ENCODE peak calls at places on chromosomes 5 and 9, in eight cellular contexts. Z is psoas muscle; O is right atrium auricular region; E is CD8-positive, alpha-beta T cell; Q is suprapubic skin; N is body of pancreas; Y is uterus; I is GM06990. R is an unnamed sample.

GRCh38 chr9:114288233-114289051 is 34.5 kb upstream of the ORM1 start:
- DNase-seq in Z (peak; percentile 4), O (no peak), E (no peak), Q (peak; percentile 61), N (peak; percentile 21), Y (peak; percentile 11), I (no peak), R (peak; percentile 69)

GRCh38 chr5:93899026-93899600 is 157.7 kb upstream of the POU5F2 start:
- DNase-seq in Z (no peak), O (no peak), E (no peak), Q (no peak), N (no peak), Y (no peak), I (no peak), R (no peak)

GRCh38 chr5:10335711-10336470 is 17.6 kb upstream of the MARCHF6 start:
- DNase-seq in Z (no peak), O (peak; percentile 49), E (no peak), Q (no peak), N (no peak), Y (no peak), I (no peak), R (no peak)

GRCh38 chr5:178108966-178109365 is 4.4 kb upstream of the N4BP3 start:
- DNase-seq in Z (no peak), O (no peak), E (no peak), Q (no peak), N (no peak), Y (no peak), I (no peak), R (no peak)

GRCh38 chr9:105637787-105638395 is 24.4 kb upstream of the TAL2 start:
- DNase-seq in Z (no peak), O (no peak), E (no peak), Q (no peak), N (no peak), Y (no peak), I (no peak), R (no peak)

GRCh38 chr9:115194216-115194615 is 76.3 kb upstream of the TNC start:
- DNase-seq in Z (no peak), O (no peak), E (no peak), Q (no peak), N (no peak), Y (no peak), I (no peak), R (no peak)

GRCh38 chr5:77209495-77210090 is 887 bp upstream of the PDE8B start:
- DNase-seq in Z (no peak), O (no peak), E (no peak), Q (no peak), N (no peak), Y (no peak), I (no peak), R (no peak)

GRCh38 chr5:554284-554988 is 30.2 kb upstream of the SLC9A3 start:
- DNase-seq in Z (no peak), O (no peak), E (no peak), Q (peak; percentile 72), N (no peak), Y (no peak), I (no peak), R (no peak)

GRCh38 chr5:90886381-90886780 is 327.8 kb downstream of the ADGRV1 start:
- DNase-seq in Z (no peak), O (no peak), E (no peak), Q (no peak), N (no peak), Y (no peak), I (no peak), R (no peak)

GRCh38 chr5:91079037-91079436 is 304.1 kb downstream of the ARRDC3 start:
- DNase-seq in Z (no peak), O (no peak), E (no peak), Q (no peak), N (no peak), Y (no peak), I (no peak), R (peak; percentile 63)

GRCh38 chr9:114694146-114694545 is 12.2 kb upstream of the TEX48 start:
- DNase-seq in Z (no peak), O (no peak), E (no peak), Q (no peak), N (no peak), Y (no peak), I (no peak), R (no peak)

GRCh38 chr9:84659273-84659672 is 10.3 kb upstream of the NTRK2 start:
- DNase-seq in Z (no peak), O (no peak), E (no peak), Q (no peak), N (no peak), Y (no peak), I (no peak), R (no peak)

GRCh38 chr9:113509463-113509862 is 45.9 kb downstream of the RGS3 start:
- DNase-seq in Z (no peak), O (no peak), E (no peak), Q (no peak), N (no peak), Y (no peak), I (no peak), R (no peak)

GRCh38 chr5:21219966-21220365 is 1232.0 kb upstream of the CDH18 start:
- DNase-seq in Z (no peak), O (no peak), E (no peak), Q (no peak), N (no peak), Y (no peak), I (no peak), R (no peak)

GRCh38 chr9:21696411-21696865 is 106.0 kb upstream of the MTAP start:
- DNase-seq in Z (no peak), O (no peak), E (no peak), Q (no peak), N (no peak), Y (no peak), I (peak; percentile 9), R (no peak)

DNA sequence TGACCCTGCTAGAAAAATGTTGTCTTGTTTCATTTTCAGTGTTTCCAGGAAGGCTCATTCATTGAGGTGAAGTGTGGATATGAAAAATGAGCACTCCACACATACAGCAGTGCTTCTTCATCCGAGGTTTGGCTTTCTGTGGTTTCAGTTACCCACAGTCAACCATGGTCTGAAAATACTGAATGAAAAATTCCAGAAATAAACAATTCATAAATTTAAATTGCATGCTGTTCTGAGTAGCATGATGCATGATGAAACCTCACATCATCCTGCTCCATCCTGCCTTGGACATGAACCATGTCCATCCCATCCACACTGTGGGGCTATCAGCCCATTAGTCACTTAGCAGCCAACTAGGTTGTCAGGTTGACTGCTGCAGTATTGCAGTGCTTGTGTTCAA is 10.4 kb upstream of the SLC45A2 start:
- DNase-seq in Z (no peak), O (no peak), E (no peak), Q (no peak), N (no peak), Y (no peak), I (no peak), R (no peak)
- TF ChIP-seq CTCF in Z (no peak), O (no peak), E (no peak), Q (no peak), N (no peak), Y (no peak), I (no peak), R (no peak)

GRCh38 chr5:68259696-68260095 is 44.1 kb downstream of the PIK3R1 start:
- DNase-seq in Z (no peak), O (no peak), E (no peak), Q (no peak), N (no peak), Y (no peak), I (no peak), R (no peak)

GRCh38 chr5:68255305-68256130 is 40.0 kb downstream of the PIK3R1 start:
- DNase-seq in Z (no peak), O (no peak), E (no peak), Q (no peak), N (no peak), Y (no peak), I (no peak), R (no peak)

GRCh38 chr5:68258531-68258930 is 43.0 kb downstream of the PIK3R1 start:
- DNase-seq in Z (no peak), O (no peak), E (no peak), Q (no peak), N (no peak), Y (no peak), I (no peak), R (no peak)

GRCh38 chr5:68260455-68260854 is 44.9 kb downstream of the PIK3R1 start:
- DNase-seq in Z (no peak), O (no peak), E (no peak), Q (no peak), N (no peak), Y (no peak), I (no peak), R (no peak)

DNA sequence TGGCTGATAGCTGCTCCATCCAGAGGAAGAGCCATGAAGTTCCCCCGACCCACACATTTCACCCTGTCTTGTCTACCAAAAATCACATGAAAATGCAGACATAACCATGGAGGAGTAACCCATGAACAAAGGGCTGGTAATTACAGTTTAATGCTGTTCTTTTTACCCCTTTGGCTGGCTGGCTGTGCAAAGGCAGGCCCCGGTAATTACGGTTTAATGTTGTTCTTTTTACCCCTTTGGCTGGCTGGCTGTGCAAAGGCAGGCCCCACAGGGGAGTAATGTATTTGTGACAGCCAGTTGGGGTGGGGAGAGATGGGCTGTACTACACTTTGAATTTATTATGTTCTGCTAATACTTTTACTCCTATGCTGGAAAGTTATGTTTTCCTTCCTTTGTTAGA is 41.7 kb downstream of the PIK3R1 start:
- DNase-seq in Z (no peak), O (no peak), E (no peak), Q (no peak), N (no peak), Y (no peak), I (no peak), R (no peak)
- H3K4me3 ChIP-seq in Z (no peak overlapping the region), O (no peak overlapping the region), E (no peak overlapping the region), Q (no peak overlapping the region), N (no peak overlapping the region), Y (no peak overlapping the region), I (no peak overlapping the region), R (no peak overlapping the region)

GRCh38 chr5:176743828-176744583 is 66.4 kb upstream of the UNC5A start:
- DNase-seq in Z (no peak), O (peak; percentile 53), E (no peak), Q (peak; percentile 34), N (no peak), Y (no peak), I (no peak), R (no peak)
- H3K27me3 ChIP-seq in Z (peaks cover 30% of the 10 kb centered on the region), O (peaks cover 12% of the 10 kb centered on the region), E (peaks cover 27% of the 10 kb centered on the region), Q (peaks cover 96% of the 10 kb centered on the region), N (peaks cover 14% of the 10 kb centered on the region), Y (no peaks in the 10 kb centered on the region), I (peaks cover 9% of the 10 kb centered on the region), R (peaks cover 44% of the 10 kb centered on the region)

GRCh38 chr5:103255666-103256065 is 2.9 kb upstream of the MACIR start:
- DNase-seq in Z (no peak), O (no peak), E (no peak), Q (no peak), N (no peak), Y (no peak), I (no peak), R (no peak)

GRCh38 chr5:103258957-103259704 is 568 bp downstream of the MACIR start:
- DNase-seq in Z (peak; percentile 63), O (no peak), E (peak; percentile 19), Q (peak; percentile 80), N (peak; percentile 50), Y (peak; percentile 30), I (peak; percentile 85), R (no peak)

GRCh38 chr5:103254921-103255320 is 3.6 kb upstream of the MACIR start:
- DNase-seq in Z (no peak), O (no peak), E (no peak), Q (no peak), N (no peak), Y (no peak), I (no peak), R (no peak)

GRCh38 chr5:103258368-103258956 is at the start of gene MACIR:
- DNase-seq in Z (peak; percentile 97), O (peak; percentile 95), E (peak; percentile 88), Q (peak; percentile 97), N (peak; percentile 98), Y (peak; percentile 96), I (peak; percentile 97), R (peak; percentile 91)

GRCh38 chr5:103256178-103256577 is 2.4 kb upstream of the MACIR start:
- DNase-seq in Z (no peak), O (no peak), E (no peak), Q (no peak), N (peak; percentile 28), Y (no peak), I (no peak), R (no peak)
- TF ChIP-seq CTCF in Z (no peak), O (peak; percentile 24), E (no peak), Q (no peak), N (peak; percentile 46), Y (no peak), I (peak; percentile 42), R (peak; percentile 15)

R was measured in kidney epithelial cell.